ENCODE peak calls at places on chromosomes 11 and 22, in seven cellular contexts. J, F, N, D, W, K and Y are unnamed samples.

GRCh38 chr11:78424334-78425270 is 7.0 kb upstream of the GAB2 start:
- DNase-seq in F (no peak), D (peak; percentile 16), J (no peak), K (peak; percentile 59), N (no peak), W (no peak), Y (no peak)

GRCh38 chr11:95375881-95376280 is 144.9 kb upstream of the SESN3 start:
- DNase-seq in J (no peak), N (no peak), D (no peak), F (no peak), K (no peak), W (no peak), Y (no peak)

GRCh38 chr22:30873086-30873650 is 95.4 kb downstream of the MORC2 start:
- DNase-seq in N (no peak), D (no peak), J (no peak), F (no peak), K (no peak), W (no peak), Y (peak; percentile 13)

GRCh38 chr11:125091877-125092664 is 19.4 kb downstream of the TMEM218 start:
- DNase-seq in W (no peak), J (no peak), N (no peak), D (no peak), F (no peak), K (no peak), Y (no peak)

GRCh38 chr11:72243567-72244316 is at the start of gene PHOX2A:
- DNase-seq in N (no peak), W (no peak), J (peak; percentile 21), F (no peak), K (no peak), D (no peak), Y (no peak)

GRCh38 chr22:30747493-30747892 is 52.8 kb downstream of the OSBP2 start:
- DNase-seq in F (no peak), D (no peak), J (no peak), N (peak; percentile 69), W (no peak), K (no peak), Y (no peak)

GRCh38 chr11:62665630-62666258 is 632 bp downstream of the CSKMT start:
- DNase-seq in J (peak; percentile 78), D (peak; percentile 45), F (peak; percentile 41), N (peak; percentile 64), W (no peak), K (peak; percentile 78), Y (peak; percentile 66)

GRCh38 chr22:27046126-27046525 is 388.7 kb downstream of the MIAT start:
- DNase-seq in K (no peak), J (no peak), N (no peak), W (no peak), D (no peak), F (no peak), Y (no peak)

GRCh38 chr11:122748968-122749687 is 89.2 kb upstream of the CRTAM start:
- DNase-seq in K (peak; percentile 66), F (no peak), N (no peak), J (peak; percentile 19), W (peak; percentile 49), D (no peak), Y (no peak)

GRCh38 chr11:63931045-63931444 is 7.8 kb upstream of the NAA40 start:
- DNase-seq in W (no peak), F (no peak), D (no peak), N (no peak), J (no peak), K (no peak), Y (no peak)

GRCh38 chr11:96614846-96615245 is 225.0 kb downstream of the JRKL start:
- DNase-seq in K (no peak), N (no peak), W (no peak), J (no peak), D (no peak), F (no peak), Y (no peak)

GRCh38 chr22:43530864-43531201 is 119.0 kb downstream of the MPPED1 start:
- DNase-seq in D (no peak), J (no peak), K (no peak), N (no peak), W (no peak), F (no peak), Y (no peak)

GRCh38 chr11:128045094-128045725 is 542.1 kb downstream of the ETS1 start:
- DNase-seq in J (no peak), K (no peak), F (no peak), D (no peak), W (no peak), N (no peak), Y (no peak)

GRCh38 chr11:81089242-81089641 is 1644.4 kb downstream of the FAM181B start:
- DNase-seq in F (no peak), K (no peak), D (no peak), N (no peak), J (no peak), W (no peak), Y (no peak)

DNA sequence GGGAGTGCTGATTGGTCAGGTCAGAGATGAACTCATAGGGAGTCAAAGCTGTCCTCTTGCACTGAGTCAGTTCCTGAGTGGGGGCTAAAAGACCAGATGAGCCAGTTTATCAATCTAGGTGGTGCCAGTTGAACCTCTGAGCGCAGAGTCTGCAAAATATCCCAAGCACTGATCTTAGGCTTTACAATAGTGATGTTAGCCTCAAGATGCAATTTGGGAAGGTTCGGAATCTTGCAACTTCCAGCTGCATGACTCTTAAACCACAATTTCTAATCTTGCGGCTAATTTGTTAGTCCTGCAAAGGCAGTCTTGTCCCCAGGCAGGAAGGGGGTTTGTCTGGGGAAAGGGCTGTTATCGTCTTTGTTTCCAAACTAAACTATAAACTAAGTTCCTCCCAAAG is 92.3 kb upstream of the PARVA start:
- DNase-seq in F (no peak), K (no peak), J (no peak), D (no peak), N (peak; percentile 10), W (no peak), Y (no peak)
- H3K4me1 ChIP-seq in F (peaks cover 33% of the 10 kb centered on the region), K (peaks cover 8% of the 10 kb centered on the region), J (peaks cover 5% of the 10 kb centered on the region), D (peaks cover 54% of the 10 kb centered on the region), N (no peaks in the 10 kb centered on the region), W (peaks cover 11% of the 10 kb centered on the region), Y (peaks cover 35% of the 10 kb centered on the region)

DNA sequence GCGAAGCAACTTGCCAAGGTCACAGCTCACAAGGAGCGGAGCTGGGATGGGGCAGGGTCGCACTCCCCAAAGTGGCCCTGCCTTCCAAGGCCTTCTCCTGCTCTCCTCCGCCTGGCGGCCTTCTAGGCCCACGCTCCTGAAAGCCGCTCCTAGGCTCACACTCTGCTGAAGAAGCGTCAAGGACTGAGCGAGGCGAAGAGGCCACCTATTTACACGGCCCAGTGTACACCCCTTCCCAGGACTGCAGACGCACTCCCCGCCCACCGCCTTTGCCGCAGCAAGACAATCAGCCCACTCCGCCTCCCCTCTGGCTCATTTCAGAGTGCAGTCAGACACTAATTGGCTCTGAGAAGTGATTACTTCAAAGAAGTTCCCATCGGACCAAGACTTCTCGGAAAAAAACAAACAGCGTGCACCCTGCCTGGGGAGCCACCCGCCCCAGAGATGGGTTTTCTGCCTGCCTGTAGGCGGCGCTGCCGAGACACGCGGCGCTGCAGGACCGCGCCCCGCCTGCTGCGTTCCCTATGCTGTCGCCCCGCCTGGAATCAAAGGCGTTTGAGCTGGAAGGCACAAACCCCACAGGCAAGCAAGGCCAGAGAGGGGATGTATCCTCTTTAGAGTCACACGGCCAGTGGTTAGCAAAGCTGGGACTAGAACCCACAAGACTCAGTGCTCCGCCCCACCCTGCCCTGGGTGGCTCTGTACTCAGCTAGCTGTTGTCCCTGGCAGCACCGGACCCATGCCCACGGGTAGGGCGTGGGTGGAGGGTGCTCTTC is 414.8 kb downstream of the BUD13 start:
- DNase-seq in W (no peak), N (peak; percentile 35), F (no peak), J (peak; percentile 80), D (peak; percentile 26), K (no peak), Y (peak; percentile 68)
- TF ChIP-seq CTCF in W (no peak), N (peak; percentile 61), F (peak; percentile 16), J (peak; percentile 49), D (no peak), K (peak; percentile 31), Y (peak; percentile 57)

GRCh38 chr11:68406318-68407313 is 53.9 kb upstream of the PPP6R3 start:
- DNase-seq in N (peak; percentile 70), J (no peak), F (no peak), K (no peak), W (no peak), D (no peak), Y (peak; percentile 67)
- H3K27ac ChIP-seq in N (peak overlapping the region; percentile 86), J (no peak overlapping the region), F (peak overlapping the region; percentile 5), K (no peak overlapping the region), W (no peak overlapping the region), D (no peak overlapping the region), Y (peak overlapping the region; percentile 76)

GRCh38 chr11:46050065-46050464 is 71.2 kb downstream of the PHF21A start:
- DNase-seq in K (no peak), N (no peak), D (no peak), W (no peak), J (peak; percentile 91), F (no peak), Y (peak; percentile 44)

GRCh38 chr11:46049325-46049860 is 71.9 kb downstream of the PHF21A start:
- DNase-seq in N (no peak), F (no peak), K (no peak), J (peak; percentile 39), W (no peak), D (no peak), Y (no peak)

GRCh38 chr11:46048198-46048597 is 73.1 kb downstream of the PHF21A start:
- DNase-seq in J (no peak), N (no peak), D (no peak), W (no peak), K (no peak), F (no peak), Y (no peak)

GRCh38 chr11:46051102-46051501 is 70.2 kb downstream of the PHF21A start:
- DNase-seq in J (no peak), K (no peak), F (no peak), N (no peak), D (no peak), W (no peak), Y (no peak)

GRCh38 chr11:46050652-46051051 is 70.6 kb downstream of the PHF21A start:
- DNase-seq in F (no peak), K (no peak), J (no peak), D (no peak), N (no peak), W (no peak), Y (no peak)
- H3K4me1 ChIP-seq in F (peaks cover 33% of the 10 kb centered on the region), K (no peaks in the 10 kb centered on the region), J (peaks cover 46% of the 10 kb centered on the region), D (peaks cover 12% of the 10 kb centered on the region), N (no peaks in the 10 kb centered on the region), W (no peaks in the 10 kb centered on the region), Y (peaks cover 20% of the 10 kb centered on the region)

GRCh38 chr22:36563001-36563400 is 34.0 kb upstream of the EIF3D start:
- DNase-seq in F (no peak), J (no peak), N (no peak), W (no peak), K (no peak), D (no peak), Y (no peak)
- TF ChIP-seq CTCF in F (no peak), J (no peak), N (no peak), W (no peak), K (no peak), D (no peak), Y (no peak)